ENCODE peak calls at places on chromosome 3, in six cellular contexts. One of them, this sample, is unnamed.

GRCh38 chr3:67489816-67490215 is 164.6 kb downstream of the SUCLG2 start:
- DNase-seq in SHP77: no peak
- DNase-seq in DMS79 treated with DMSO at 0.1 percent for 48 hours: no peak
- DNase-seq in C1 segment of cervical spinal cord: no peak
- DNase-seq in activated T-cell treated with anti-CD3 and anti-CD28 coated beads, Interleukin-2, amount 50 U/mL, for 48 hours: no peak
- DNase-seq in NCI-H2171: no peak
- DNase-seq in this sample: no peak

GRCh38 chr3:89380006-89380405 is 272.6 kb downstream of the EPHA3 start:
- DNase-seq in SHP77: no peak
- DNase-seq in DMS79 treated with DMSO at 0.1 percent for 48 hours: no peak
- DNase-seq in C1 segment of cervical spinal cord: no peak
- DNase-seq in activated T-cell treated with anti-CD3 and anti-CD28 coated beads, Interleukin-2, amount 50 U/mL, for 48 hours: no peak
- DNase-seq in NCI-H2171: no peak
- DNase-seq in this sample: no peak

GRCh38 chr3:23263796-23264195 is 60.7 kb downstream of the UBE2E2 start:
- DNase-seq in SHP77: no peak
- DNase-seq in DMS79 treated with DMSO at 0.1 percent for 48 hours: no peak
- DNase-seq in C1 segment of cervical spinal cord: no peak
- DNase-seq in activated T-cell treated with anti-CD3 and anti-CD28 coated beads, Interleukin-2, amount 50 U/mL, for 48 hours: no peak
- DNase-seq in NCI-H2171: no peak
- DNase-seq in this sample: no peak

GRCh38 chr3:16864610-16865313 is 20.0 kb upstream of the PLCL2 start:
- DNase-seq in SHP77: no peak
- DNase-seq in DMS79 treated with DMSO at 0.1 percent for 48 hours: no peak
- DNase-seq in C1 segment of cervical spinal cord: no peak
- DNase-seq in activated T-cell treated with anti-CD3 and anti-CD28 coated beads, Interleukin-2, amount 50 U/mL, for 48 hours: no peak
- DNase-seq in NCI-H2171: no peak
- DNase-seq in this sample: no peak

GRCh38 chr3:194327030-194327413 is 24.1 kb downstream of the CPN2 start:
- DNase-seq in SHP77: no peak
- DNase-seq in DMS79 treated with DMSO at 0.1 percent for 48 hours: no peak
- DNase-seq in C1 segment of cervical spinal cord: no peak
- DNase-seq in activated T-cell treated with anti-CD3 and anti-CD28 coated beads, Interleukin-2, amount 50 U/mL, for 48 hours: no peak
- DNase-seq in NCI-H2171: no peak
- DNase-seq in this sample: no peak

GRCh38 chr3:53161345-53161819 is 373 bp downstream of the PRKCD start:
- DNase-seq in SHP77: no peak
- DNase-seq in DMS79 treated with DMSO at 0.1 percent for 48 hours: no peak
- DNase-seq in C1 segment of cervical spinal cord: no peak
- DNase-seq in activated T-cell treated with anti-CD3 and anti-CD28 coated beads, Interleukin-2, amount 50 U/mL, for 48 hours: no peak
- DNase-seq in NCI-H2171: no peak
- DNase-seq in this sample: no peak

GRCh38 chr3:10546887-10547286 is 41.5 kb upstream of the ATP2B2 start:
- DNase-seq in SHP77: no peak
- DNase-seq in DMS79 treated with DMSO at 0.1 percent for 48 hours: no peak
- DNase-seq in C1 segment of cervical spinal cord: no peak
- DNase-seq in activated T-cell treated with anti-CD3 and anti-CD28 coated beads, Interleukin-2, amount 50 U/mL, for 48 hours: no peak
- DNase-seq in NCI-H2171: no peak
- DNase-seq in this sample: no peak

GRCh38 chr3:184042617-184043016 is 10.2 kb upstream of the HTR3C start:
- DNase-seq in SHP77: no peak
- DNase-seq in DMS79 treated with DMSO at 0.1 percent for 48 hours: peak; percentile 3
- DNase-seq in C1 segment of cervical spinal cord: no peak
- DNase-seq in activated T-cell treated with anti-CD3 and anti-CD28 coated beads, Interleukin-2, amount 50 U/mL, for 48 hours: no peak
- DNase-seq in NCI-H2171: no peak
- DNase-seq in this sample: no peak

GRCh38 chr3:194804796-194805195 is 119.1 kb downstream of the FAM43A start:
- DNase-seq in SHP77: no peak
- DNase-seq in DMS79 treated with DMSO at 0.1 percent for 48 hours: no peak
- DNase-seq in C1 segment of cervical spinal cord: no peak
- DNase-seq in activated T-cell treated with anti-CD3 and anti-CD28 coated beads, Interleukin-2, amount 50 U/mL, for 48 hours: no peak
- DNase-seq in NCI-H2171: no peak
- DNase-seq in this sample: no peak

GRCh38 chr3:197896421-197896820 is 53.6 kb upstream of the RPL35A start:
- DNase-seq in SHP77: no peak
- DNase-seq in DMS79 treated with DMSO at 0.1 percent for 48 hours: no peak
- DNase-seq in C1 segment of cervical spinal cord: no peak
- DNase-seq in activated T-cell treated with anti-CD3 and anti-CD28 coated beads, Interleukin-2, amount 50 U/mL, for 48 hours: no peak
- DNase-seq in NCI-H2171: no peak
- DNase-seq in this sample: no peak

This sample was measured in H7.